ENCODE peak calls at places on chromosomes 1 and 21, in eight cellular contexts. Q, Z, U, V, J, C, G and M are unnamed samples.

GRCh38 chr1:3171761-3172160 is 102.8 kb downstream of the PRDM16 start:
- DNase-seq in Q (no peak), Z (no peak), U (no peak), V (no peak), J (no peak), C (no peak), G (no peak), M (no peak)

GRCh38 chr1:165367375-165367993 is 11.0 kb upstream of the LMX1A start:
- DNase-seq in Q (no peak), Z (peak; percentile 69), U (peak; percentile 94), V (peak; percentile 81), J (peak; percentile 79), C (peak; percentile 81), G (peak; percentile 84), M (no peak)

GRCh38 chr1:203025721-203026665 is at the start of gene PPFIA4:
- DNase-seq in Q (no peak), Z (peak; percentile 89), U (peak; percentile 92), V (peak; percentile 94), J (peak; percentile 81), C (peak; percentile 85), G (peak; percentile 90), M (peak; percentile 86)

GRCh38 chr1:236051107-236051885 is 13.6 kb downstream of the NID1 start:
- DNase-seq in Q (no peak), Z (peak; percentile 24), U (peak; percentile 30), V (no peak), J (no peak), C (no peak), G (no peak), M (no peak)

GRCh38 chr1:59401581-59401980 is 104.7 kb downstream of the FGGY start:
- DNase-seq in Q (no peak), Z (no peak), U (no peak), V (no peak), J (no peak), C (no peak), G (no peak), M (no peak)

GRCh38 chr1:21332691-21333449 is 42.6 kb upstream of the ECE1 start:
- DNase-seq in Q (no peak), Z (no peak), U (peak; percentile 82), V (no peak), J (no peak), C (no peak), G (no peak), M (no peak)

GRCh38 chr1:182595641-182596240 is 6.7 kb upstream of the RNASEL start:
- DNase-seq in Q (no peak), Z (peak; percentile 48), U (peak; percentile 83), V (peak; percentile 68), J (peak; percentile 79), C (peak; percentile 81), G (peak; percentile 79), M (peak; percentile 78)

GRCh38 chr1:24643362-24644346 is 552 bp downstream of the SRRM1 start:
- DNase-seq in Q (no peak), Z (no peak), U (no peak), V (peak; percentile 30), J (no peak), C (peak; percentile 51), G (no peak), M (no peak)

GRCh38 chr1:56868761-56869160 is 14.2 kb downstream of the C8A start:
- DNase-seq in Q (no peak), Z (no peak), U (no peak), V (no peak), J (no peak), C (no peak), G (no peak), M (no peak)

GRCh38 chr1:25529518-25530347 is 13.7 kb upstream of the LDLRAP1 start:
- DNase-seq in Q (no peak), Z (no peak), U (no peak), V (no peak), J (no peak), C (no peak), G (no peak), M (no peak)

GRCh38 chr1:219797009-219797408 is 131.3 kb downstream of the SLC30A10 start:
- DNase-seq in Q (no peak), Z (no peak), U (no peak), V (no peak), J (no peak), C (no peak), G (no peak), M (no peak)

GRCh38 chr1:159906960-159907359 is 7.0 kb upstream of the CFAP45 start:
- DNase-seq in Q (no peak), Z (no peak), U (no peak), V (no peak), J (no peak), C (no peak), G (no peak), M (no peak)

GRCh38 chr1:231991231-231991630 is 364.6 kb downstream of the DISC1 start:
- DNase-seq in Q (no peak), Z (no peak), U (no peak), V (no peak), J (no peak), C (no peak), G (no peak), M (no peak)

GRCh38 chr1:83694449-83694848 is 304.5 kb downstream of the TTLL7 start:
- DNase-seq in Q (no peak), Z (no peak), U (no peak), V (no peak), J (no peak), C (no peak), G (no peak), M (no peak)

GRCh38 chr21:21262048-21262447 is 263.8 kb downstream of the NCAM2 start:
- DNase-seq in Q (no peak), Z (no peak), U (no peak), V (no peak), J (no peak), C (no peak), G (no peak), M (no peak)

GRCh38 chr1:28249013-28249870 is 10.1 kb upstream of the SESN2 start:
- DNase-seq in Q (no peak), Z (peak; percentile 64), U (no peak), V (peak; percentile 40), J (no peak), C (peak; percentile 55), G (peak; percentile 92), M (no peak)

GRCh38 chr1:227776277-227776676 is 39.2 kb upstream of the PRSS38 start:
- DNase-seq in Q (no peak), Z (no peak), U (no peak), V (no peak), J (no peak), C (no peak), G (no peak), M (no peak)

GRCh38 chr1:9294910-9295636 is 2.4 kb downstream of the SPSB1 start:
- DNase-seq in Q (no peak), Z (no peak), U (no peak), V (peak; percentile 78), J (no peak), C (peak; percentile 51), G (no peak), M (no peak)
- H3K4me3 ChIP-seq in Q (peak overlapping the region; percentile 99), Z (peak overlapping the region; percentile 71), U (no peak overlapping the region), V (no peak overlapping the region), J (peak overlapping the region; percentile 94), C (peak overlapping the region; percentile 81), G (peak overlapping the region; percentile 99), M (peak overlapping the region; percentile 93)

DNA sequence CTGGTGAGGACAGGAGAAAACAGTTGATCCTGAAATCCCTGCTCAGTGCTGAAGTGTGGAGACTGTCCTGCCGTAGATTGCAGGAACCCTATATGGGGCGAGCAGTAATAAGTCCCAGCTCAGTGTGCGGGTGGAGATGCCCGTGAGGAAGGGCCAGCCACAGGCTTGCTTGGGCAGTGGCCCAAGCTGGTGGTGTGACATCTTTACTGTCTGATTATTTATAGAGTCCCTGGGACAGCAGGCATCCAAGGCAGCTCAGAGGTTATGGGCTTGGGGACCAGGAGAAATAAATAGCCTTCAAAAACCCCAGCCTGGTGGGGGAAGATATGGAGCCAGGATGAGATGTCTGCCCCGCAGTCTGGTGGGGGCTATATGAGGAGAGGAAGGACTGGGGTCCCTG is 170.7 kb upstream of the POU3F1 start:
- DNase-seq in Q (no peak), Z (no peak), U (no peak), V (no peak), J (no peak), C (no peak), G (no peak), M (no peak)
- TF ChIP-seq CTCF in Q (no peak), Z (no peak), U (no peak), V (no peak), J (no peak), C (no peak), G (no peak), M (no peak)

GRCh38 chr21:36355071-36355680 is 30.0 kb upstream of the CHAF1B start:
- DNase-seq in Q (no peak), Z (no peak), U (no peak), V (no peak), J (no peak), C (no peak), G (no peak), M (no peak)

GRCh38 chr21:36347278-36347961 is 27.4 kb downstream of the MORC3 start:
- DNase-seq in Q (no peak), Z (no peak), U (no peak), V (no peak), J (no peak), C (no peak), G (no peak), M (no peak)

GRCh38 chr21:36349315-36349714 is 29.3 kb downstream of the MORC3 start:
- DNase-seq in Q (no peak), Z (no peak), U (no peak), V (no peak), J (no peak), C (no peak), G (no peak), M (no peak)

GRCh38 chr21:36347962-36348328 is 27.9 kb downstream of the MORC3 start:
- DNase-seq in Q (no peak), Z (no peak), U (no peak), V (no peak), J (no peak), C (no peak), G (no peak), M (no peak)

GRCh38 chr21:36350282-36350910 is 30.4 kb downstream of the MORC3 start:
- DNase-seq in Q (no peak), Z (no peak), U (peak; percentile 52), V (no peak), J (no peak), C (no peak), G (no peak), M (no peak)
- H3K27ac ChIP-seq in Q (no peak overlapping the region), Z (no peak overlapping the region), U (no peak overlapping the region), V (no peak overlapping the region), J (peak overlapping the region; percentile 53), C (no peak overlapping the region), G (no peak overlapping the region), M (peak overlapping the region; percentile 46)

GRCh38 chr1:89894210-89894668 is 73.4 kb downstream of the LRRC8D start:
- DNase-seq in Q (no peak), Z (no peak), U (no peak), V (no peak), J (no peak), C (no peak), G (no peak), M (no peak)

GRCh38 chr1:89894802-89895201 is 74.0 kb downstream of the LRRC8D start:
- DNase-seq in Q (no peak), Z (no peak), U (no peak), V (no peak), J (no peak), C (no peak), G (no peak), M (no peak)

GRCh38 chr1:89898150-89898549 is 77.3 kb downstream of the LRRC8D start:
- DNase-seq in Q (no peak), Z (no peak), U (no peak), V (no peak), J (no peak), C (no peak), G (no peak), M (no peak)

GRCh38 chr1:89897347-89898133 is 76.7 kb downstream of the LRRC8D start:
- DNase-seq in Q (no peak), Z (no peak), U (no peak), V (no peak), J (no peak), C (no peak), G (no peak), M (no peak)

GRCh38 chr1:89896105-89896942 is 75.5 kb downstream of the LRRC8D start:
- DNase-seq in Q (no peak), Z (no peak), U (no peak), V (no peak), J (no peak), C (no peak), G (no peak), M (no peak)
- H3K4me3 ChIP-seq in Q (no peak overlapping the region), Z (no peak overlapping the region), U (no peak overlapping the region), V (no peak overlapping the region), J (no peak overlapping the region), C (no peak overlapping the region), G (no peak overlapping the region), M (no peak overlapping the region)